ENCODE peak calls at places on chromosomes 7 and 10, in four cellular contexts. B is HepG2, O is IMR-90, T is neural progenitor cell. W is an unnamed sample.

GRCh38 chr7:913736-914520 is 37.6 kb downstream of the GET4 start:
- DNase-seq in T (no peak), O (no peak), B (no peak), W (peak; percentile 94)

GRCh38 chr7:4138866-4139265 is 543.2 kb upstream of the FOXK1 start:
- DNase-seq in B (no peak), O (no peak), T (no peak), W (peak; percentile 64)

GRCh38 chr10:102230264-102230860 is 4.3 kb downstream of the ELOVL3 start:
- DNase-seq in O (peak; percentile 42), B (no peak), T (peak; percentile 94), W (peak; percentile 89)

GRCh38 chr10:70459061-70459770 is 17.7 kb upstream of the NODAL start:
- DNase-seq in B (no peak), T (peak; percentile 42), O (no peak), W (no peak)

GRCh38 chr7:90211391-90212148 is at the start of gene STEAP2:
- DNase-seq in T (peak; percentile 93), O (peak; percentile 85), B (peak; percentile 81), W (peak; percentile 97)

GRCh38 chr7:70353310-70353947 is 755.2 kb downstream of the AUTS2 start:
- DNase-seq in B (no peak), O (no peak), T (no peak), W (no peak)

GRCh38 chr10:29651767-29652166 is 17.0 kb upstream of the SVIL start:
- DNase-seq in B (no peak), O (no peak), T (no peak), W (no peak)

GRCh38 chr10:97774811-97775294 is 3.1 kb upstream of the SFRP5 start:
- DNase-seq in B (peak; percentile 84), T (no peak), O (no peak), W (no peak)

GRCh38 chr7:3159039-3159438 is 115.4 kb upstream of the CARD11 start:
- DNase-seq in T (no peak), B (no peak), O (no peak), W (no peak)

GRCh38 chr7:88167223-88167622 is 52.6 kb downstream of the SRI start:
- DNase-seq in O (no peak), B (no peak), T (peak; percentile 3), W (no peak)

GRCh38 chr10:43230909-43231522 is 35.8 kb downstream of the RASGEF1A start:
- DNase-seq in T (no peak), O (no peak), B (no peak), W (peak; percentile 61)

GRCh38 chr10:73044378-73045285 is 52.0 kb downstream of the P4HA1 start:
- DNase-seq in B (no peak), T (no peak), O (peak; percentile 94), W (no peak)

GRCh38 chr7:103729026-103729425 is 260.4 kb downstream of the RELN start:
- DNase-seq in O (no peak), B (no peak), T (no peak), W (no peak)

GRCh38 chr10:60810437-60811182 is 32.3 kb downstream of the CDK1 start:
- DNase-seq in O (peak; percentile 60), T (no peak), B (peak; percentile 18), W (no peak)

GRCh38 chr10:6778992-6779701 is 199.1 kb upstream of the PRKCQ start:
- DNase-seq in B (no peak), O (peak; percentile 99), T (no peak), W (peak; percentile 75)

GRCh38 chr7:12839508-12840153 is 152.2 kb downstream of the ARL4A start:
- DNase-seq in B (peak; percentile 1), O (no peak), T (peak; percentile 76), W (no peak)

GRCh38 chr7:103150192-103150591 is 1.3 kb upstream of the NAPEPLD start:
- DNase-seq in B (peak; percentile 33), T (no peak), O (no peak), W (no peak)

GRCh38 chr10:92751827-92752226 is 62.1 kb downstream of the HHEX start:
- DNase-seq in O (no peak), T (no peak), B (no peak), W (no peak)

GRCh38 chr10:61975107-61975932 is 73.8 kb downstream of the ARID5B start:
- DNase-seq in O (peak; percentile 88), T (no peak), B (no peak), W (no peak)

GRCh38 chr7:140562921-140563600 is 77.6 kb downstream of the DENND2A start:
- DNase-seq in T (peak; percentile 26), O (peak; percentile 13), B (no peak), W (no peak)

GRCh38 chr10:58662314-58662713 is 149.6 kb downstream of the BICC1 start:
- DNase-seq in O (peak; percentile 94), B (peak; percentile 89), T (no peak), W (no peak)

GRCh38 chr10:8056891-8057331 is 2.4 kb downstream of the GATA3 start:
- DNase-seq in T (peak; percentile 46), O (no peak), B (no peak), W (peak; percentile 64)

GRCh38 chr7:129279757-129280156 is 54.9 kb downstream of the AHCYL2 start:
- DNase-seq in B (no peak), T (no peak), O (no peak), W (no peak)

GRCh38 chr10:14553434-14553833 is 221.3 kb downstream of the FAM107B start:
- DNase-seq in B (peak; percentile 40), T (no peak), O (peak; percentile 87), W (no peak)

GRCh38 chr10:74118794-74119193 is 31.8 kb downstream of the AP3M1 start:
- DNase-seq in O (no peak), T (no peak), B (no peak), W (no peak)

GRCh38 chr10:81874878-81875679 is at the start of gene NRG3:
- DNase-seq in O (no peak), B (no peak), T (peak; percentile 80), W (peak; percentile 56)

GRCh38 chr10:78819361-78820006 is 249.3 kb upstream of the ZMIZ1 start:
- DNase-seq in O (no peak), B (no peak), T (no peak), W (no peak)

GRCh38 chr10:117226813-117227451 is 14.0 kb upstream of the SLC18A2 start:
- DNase-seq in O (no peak), T (peak; percentile 53), B (peak; percentile 31), W (no peak)

GRCh38 chr10:1451362-1451888 is 285.9 kb downstream of the ADARB2 start:
- DNase-seq in T (no peak), O (no peak), B (no peak), W (no peak)

GRCh38 chr10:60827791-60828488 is 49.7 kb downstream of the CDK1 start:
- DNase-seq in T (no peak), O (peak; percentile 86), B (peak; percentile 22), W (no peak)

GRCh38 chr7:114922151-114922651 is 307 bp downstream of the MDFIC start:
- DNase-seq in B (no peak), O (peak; percentile 64), T (peak; percentile 78), W (no peak)

GRCh38 chr7:1459930-1460756 is 873 bp upstream of the MICALL2 start:
- DNase-seq in O (no peak), B (no peak), T (no peak), W (no peak)

GRCh38 chr7:36119005-36119711 is 33.9 kb upstream of the EEPD1 start:
- DNase-seq in O (peak; percentile 98), B (peak; percentile 73), T (no peak), W (no peak)

GRCh38 chr7:47573758-47574472 is 8.0 kb downstream of the TNS3 start:
- DNase-seq in O (peak; percentile 87), T (no peak), B (peak; percentile 82), W (no peak)

GRCh38 chr10:124064676-124065075 is 28.7 kb downstream of the CHST15 start:
- DNase-seq in B (no peak), T (no peak), O (no peak), W (no peak)

GRCh38 chr7:53209129-53209528 is 173.7 kb downstream of the POM121L12 start:
- DNase-seq in T (no peak), B (no peak), O (no peak), W (no peak)
- H3K9ac ChIP-seq in T (no peak overlapping the region), B (no peak overlapping the region), O (no peak overlapping the region), W (no peak overlapping the region)

DNA sequence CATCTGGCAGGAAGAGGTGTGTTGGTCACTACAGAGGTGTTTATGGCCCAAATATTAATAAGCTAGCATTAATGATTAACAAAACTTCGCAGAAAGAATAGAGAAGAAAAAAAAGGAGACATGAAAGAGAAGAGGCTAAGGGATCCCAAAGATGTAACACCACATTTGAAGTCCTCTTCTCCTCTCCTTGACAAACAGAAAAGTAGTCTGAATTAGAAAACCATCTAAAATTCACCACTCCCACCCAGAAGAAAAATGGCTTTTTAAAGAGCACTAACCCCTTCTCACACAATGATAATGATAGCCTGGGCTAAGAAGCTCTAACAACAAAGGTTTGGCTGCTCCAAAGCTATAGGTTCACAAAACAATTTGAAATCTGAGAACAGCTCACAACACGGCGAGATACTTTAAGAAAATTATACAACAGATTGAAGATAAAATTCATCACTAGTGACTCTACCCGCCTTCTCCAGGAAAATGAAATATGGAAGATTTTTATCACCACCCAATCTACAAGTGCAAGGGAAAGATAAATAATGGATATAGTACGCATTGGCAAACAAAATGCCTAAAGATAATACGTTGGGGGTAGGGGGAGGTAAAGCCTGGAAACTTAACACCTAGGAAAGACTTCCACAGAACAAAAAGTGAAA is 7.4 kb downstream of the ITGB1 start:
- DNase-seq in O (no peak), T (peak; percentile 50), B (no peak), W (no peak)
- H3K4me3 ChIP-seq in O (peak overlapping the region; percentile 27), T (peak overlapping the region; percentile 47), B (no peak overlapping the region), W (no peak overlapping the region)

DNA sequence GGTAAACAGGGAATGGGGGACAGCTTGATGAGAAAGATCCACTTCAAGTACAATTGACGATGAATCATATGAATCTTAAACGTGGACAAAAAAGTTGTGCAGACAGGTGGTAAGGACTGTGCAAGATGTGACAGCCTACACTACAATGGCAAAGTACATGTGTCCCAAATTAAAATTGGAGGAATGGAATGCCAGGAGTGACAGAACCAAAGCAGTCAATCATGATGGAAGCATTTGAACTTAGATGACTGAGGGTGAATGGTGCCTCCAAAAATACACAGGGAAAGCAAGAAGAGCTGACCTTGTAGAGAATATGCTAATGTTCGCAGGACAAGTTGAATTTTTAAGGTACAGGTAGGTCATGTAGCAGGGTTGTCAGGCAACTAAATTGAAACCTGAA is 150.3 kb upstream of the WNT16 start:
- DNase-seq in T (no peak), B (no peak), O (no peak), W (no peak)
- H3K9ac ChIP-seq in T (no peak overlapping the region), B (no peak overlapping the region), O (no peak overlapping the region), W (no peak overlapping the region)

DNA sequence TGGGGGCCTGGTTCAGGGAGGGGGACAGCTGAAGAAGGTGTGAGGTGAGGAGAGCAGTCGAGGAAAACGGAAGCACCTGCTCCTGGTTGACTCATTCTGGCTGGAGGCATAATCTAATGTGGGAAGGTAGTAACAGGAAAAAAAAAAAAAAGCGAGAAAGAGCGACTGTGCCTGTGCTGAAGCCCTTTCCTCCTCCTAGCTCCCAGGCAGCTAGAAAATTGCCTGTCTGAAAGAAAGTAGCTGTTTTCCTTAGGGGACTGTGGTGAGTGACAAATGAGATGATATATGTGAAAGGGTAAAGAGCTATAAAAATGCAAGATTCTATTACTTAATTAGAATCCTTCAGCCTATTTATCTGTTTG is 4.9 kb upstream of the MEST start:
- DNase-seq in T (no peak), B (no peak), O (no peak), W (no peak)
- H3K4me3 ChIP-seq in T (peak overlapping the region; percentile 48), B (peak overlapping the region; percentile 74), O (no peak overlapping the region), W (peak overlapping the region; percentile 40)

GRCh38 chr10:53079283-53079682 is 306.7 kb upstream of the MBL2 start:
- DNase-seq in B (no peak), T (no peak), O (peak; percentile 0), W (no peak)
- H3K9ac ChIP-seq in B (no peak overlapping the region), T (no peak overlapping the region), O (no peak overlapping the region), W (no peak overlapping the region)

GRCh38 chr7:29146082-29146706 is at the start of gene CPVL:
- DNase-seq in T (peak; percentile 64), B (peak; percentile 71), O (no peak), W (peak; percentile 90)
- H3K4me3 ChIP-seq in T (peak within 1 kb of the TSS; percentile 72), B (peak within 1 kb of the TSS; percentile 85), O (no peak within 1 kb of the TSS), W (peak within 1 kb of the TSS; percentile 75)